ENCODE peak calls at places on chromosome 20, in nine cellular contexts. R is psoas muscle, J is fibroblast of lung, L is endodermal cell, M is heart right ventricle, G is Panc1, K is ascending aorta, V is GM23248, Z is colonic mucosa. U is an unnamed sample.

GRCh38 chr20:38098952-38099351 is 65.4 kb downstream of the RPRD1B start:
- DNase-seq in M (no peak), J (no peak), L (no peak), V (no peak), R (no peak), K (no peak), Z (no peak), G (no peak), U (no peak)

GRCh38 chr20:56581701-56582100 is 47.4 kb upstream of the TFAP2C start:
- DNase-seq in V (no peak), Z (no peak), G (no peak), R (no peak), L (no peak), J (no peak), K (no peak), M (no peak), U (no peak)

GRCh38 chr20:54980321-54980960 is 505.0 kb downstream of the DOK5 start:
- DNase-seq in V (no peak), K (no peak), M (no peak), L (no peak), R (no peak), Z (no peak), G (no peak), J (peak; percentile 28), U (no peak)

GRCh38 chr20:43138061-43138860 is 51.4 kb downstream of the PTPRT start:
- DNase-seq in L (no peak), K (no peak), Z (no peak), J (no peak), R (no peak), G (no peak), M (no peak), V (no peak), U (no peak)

GRCh38 chr20:16918366-16918765 is 170.2 kb downstream of the OTOR start:
- DNase-seq in K (no peak), L (no peak), M (no peak), J (no peak), R (no peak), G (no peak), V (no peak), Z (no peak), U (no peak)

GRCh38 chr20:33392016-33392415 is 9.3 kb downstream of the CDK5RAP1 start:
- DNase-seq in G (no peak), J (peak; percentile 78), L (no peak), M (no peak), Z (no peak), K (no peak), R (no peak), V (peak; percentile 89), U (no peak)

GRCh38 chr20:46099491-46100287 is 9.9 kb upstream of the NCOA5 start:
- DNase-seq in Z (no peak), K (no peak), R (peak; percentile 60), M (peak; percentile 27), J (no peak), L (peak; percentile 82), G (no peak), V (peak; percentile 27), U (peak; percentile 30)

GRCh38 chr20:37273988-37274387 is 12.4 kb upstream of the GHRH start:
- DNase-seq in G (no peak), Z (no peak), V (no peak), J (no peak), L (no peak), M (no peak), K (no peak), R (no peak), U (no peak)

GRCh38 chr20:15058836-15059235 is 721.4 kb upstream of the FLRT3 start:
- DNase-seq in J (peak; percentile 7), M (no peak), R (no peak), V (no peak), L (no peak), G (no peak), Z (no peak), K (no peak), U (no peak)

GRCh38 chr20:7742479-7742878 is 197.8 kb downstream of the HAO1 start:
- DNase-seq in M (no peak), J (peak; percentile 89), V (peak; percentile 64), Z (no peak), R (no peak), K (no peak), L (no peak), G (no peak), U (peak; percentile 49)
- H3K27me3 ChIP-seq in M (no peaks in the 10 kb centered on the region), J (no peaks in the 10 kb centered on the region), V (no peaks in the 10 kb centered on the region), Z (no peaks in the 10 kb centered on the region), R (no peaks in the 10 kb centered on the region), K (no peaks in the 10 kb centered on the region), L (no peaks in the 10 kb centered on the region), G (no peaks in the 10 kb centered on the region), U (no peaks in the 10 kb centered on the region)

GRCh38 chr20:4455301-4455701 is 266.4 kb upstream of the PRND start:
- DNase-seq in L (peak; percentile 68), G (no peak), V (no peak), K (no peak), J (no peak), M (no peak), Z (no peak), R (no peak), U (no peak)

GRCh38 chr20:4459081-4459480 is 262.6 kb upstream of the PRND start:
- DNase-seq in G (no peak), Z (no peak), M (no peak), K (no peak), V (no peak), J (no peak), R (no peak), L (no peak), U (no peak)

GRCh38 chr20:4455996-4456395 is 265.7 kb upstream of the PRND start:
- DNase-seq in L (no peak), J (no peak), Z (no peak), K (no peak), G (no peak), R (no peak), V (no peak), M (no peak), U (no peak)

GRCh38 chr20:4453369-4453768 is 268.3 kb upstream of the PRND start:
- DNase-seq in J (no peak), M (no peak), G (no peak), L (no peak), Z (no peak), R (no peak), K (no peak), V (no peak), U (no peak)

DNA sequence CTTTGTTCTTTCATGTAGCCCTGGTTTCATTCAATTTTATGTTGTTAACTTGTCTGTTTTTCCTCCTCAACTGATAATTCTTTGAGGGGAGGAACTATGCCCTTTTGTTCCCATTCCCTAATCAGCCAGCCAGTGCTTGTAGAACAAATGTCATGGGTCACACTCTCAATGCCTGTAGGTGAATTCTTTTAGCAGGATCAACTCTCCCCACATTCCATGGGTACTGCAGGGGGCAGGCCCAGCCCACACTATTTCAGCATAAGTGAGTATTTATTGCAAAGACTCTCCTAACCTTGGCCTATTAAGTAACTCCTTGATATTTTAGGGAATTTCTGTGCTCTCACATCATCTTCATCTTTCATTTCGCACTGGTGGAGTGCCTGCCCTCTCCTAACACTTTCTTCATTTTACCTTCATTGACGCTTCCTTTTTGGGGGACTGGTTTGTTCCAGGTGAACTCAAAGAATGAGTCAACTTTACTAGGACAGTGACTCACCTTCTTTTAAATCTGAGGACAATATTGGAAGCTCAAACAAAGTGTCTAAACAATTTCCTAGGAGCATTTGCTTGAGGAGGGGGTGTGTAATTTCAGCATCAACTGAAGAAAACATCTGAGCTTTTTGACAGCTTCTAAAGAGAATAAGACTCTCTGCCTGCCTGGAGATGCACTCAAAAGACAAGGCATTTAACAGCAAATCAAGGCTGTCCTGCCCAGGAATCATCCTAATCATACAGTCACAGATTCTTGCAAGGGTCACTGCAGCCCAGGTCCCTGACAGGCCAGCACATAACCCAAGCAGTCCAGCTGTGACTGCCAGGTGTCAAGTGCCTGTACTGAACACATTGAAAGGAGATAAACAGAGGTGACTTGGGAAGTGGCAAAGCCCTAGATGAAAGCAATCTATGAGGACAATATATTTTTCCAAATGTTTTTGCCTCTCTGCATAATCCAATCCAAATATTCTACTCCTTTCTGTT is 263.9 kb upstream of the PRND start:
- DNase-seq in L (peak; percentile 72), J (no peak), G (no peak), K (no peak), M (no peak), R (no peak), Z (no peak), V (no peak), U (no peak)
- H3K4me3 ChIP-seq in L (no peak overlapping the region), J (no peak overlapping the region), G (no peak overlapping the region), K (no peak overlapping the region), M (no peak overlapping the region), R (no peak overlapping the region), Z (no peak overlapping the region), V (no peak overlapping the region), U (no peak overlapping the region)

GRCh38 chr20:20213722-20214121 is 154.2 kb upstream of the INSM1 start:
- DNase-seq in L (no peak), G (no peak), R (no peak), Z (no peak), V (no peak), M (no peak), J (no peak), K (no peak), U (no peak)

GRCh38 chr20:20210943-20211273 is 157.0 kb upstream of the INSM1 start:
- DNase-seq in G (no peak), M (no peak), R (no peak), V (no peak), Z (peak; percentile 54), L (no peak), J (no peak), K (no peak), U (no peak)

GRCh38 chr20:20211274-20211987 is 156.5 kb upstream of the INSM1 start:
- DNase-seq in L (no peak), G (no peak), Z (peak; percentile 63), M (no peak), R (no peak), V (peak; percentile 48), K (no peak), J (no peak), U (no peak)

GRCh38 chr20:20211988-20212518 is 155.9 kb upstream of the INSM1 start:
- DNase-seq in J (no peak), V (no peak), K (no peak), L (no peak), M (no peak), G (no peak), Z (no peak), R (no peak), U (no peak)

GRCh38 chr20:20212675-20213096 is 155.2 kb upstream of the INSM1 start:
- DNase-seq in J (no peak), Z (no peak), R (peak; percentile 58), V (no peak), L (no peak), M (no peak), K (no peak), G (no peak), U (peak; percentile 17)
- H3K27me3 ChIP-seq in J (no peaks in the 10 kb centered on the region), Z (no peaks in the 10 kb centered on the region), R (no peaks in the 10 kb centered on the region), V (peaks cover 3% of the 10 kb centered on the region), L (no peaks in the 10 kb centered on the region), M (no peaks in the 10 kb centered on the region), K (no peaks in the 10 kb centered on the region), G (peaks cover 2% of the 10 kb centered on the region), U (no peaks in the 10 kb centered on the region)

GRCh38 chr20:24470031-24470781 is 777 bp downstream of the SYNDIG1 start:
- DNase-seq in R (no peak), K (no peak), V (peak; percentile 50), Z (no peak), L (peak; percentile 79), G (no peak), M (peak; percentile 21), J (peak; percentile 22), U (no peak)
- H3K4me3 ChIP-seq in R (peak overlapping the region; percentile 51), K (peak overlapping the region; percentile 71), V (peak overlapping the region; percentile 74), Z (peak overlapping the region; percentile 13), L (peak overlapping the region; percentile 88), G (peak overlapping the region; percentile 24), M (peak overlapping the region; percentile 59), J (no peak overlapping the region), U (no peak overlapping the region)

U was measured in body of pancreas.